ENCODE peak calls at places on chromosomes 3 and 15, in five cellular contexts. B is HCT116, M is SK-N-SH, C is IMR-90, I is kidney. V is an unnamed sample.

GRCh38 chr3:14876942-14877341 is 58.2 kb downstream of the FGD5 start:
- DNase-seq in B (no peak), M (peak; percentile 34), C (no peak), I (peak; percentile 93), V (no peak)

GRCh38 chr3:13054705-13055285 is 18.4 kb downstream of the IQSEC1 start:
- DNase-seq in B (no peak), M (no peak), C (no peak), I (no peak), V (no peak)

GRCh38 chr3:53765753-53766152 is 80.5 kb downstream of the CHDH start:
- DNase-seq in B (no peak), M (no peak), C (no peak), I (no peak), V (no peak)

GRCh38 chr15:34986326-34987181 is 1.5 kb downstream of the ZNF770 start:
- DNase-seq in B (no peak), M (no peak), C (no peak), I (no peak), V (no peak)

GRCh38 chr15:60370804-60371700 is 26.7 kb downstream of the ANXA2 start:
- DNase-seq in B (peak; percentile 97), M (no peak), C (peak; percentile 99), I (peak; percentile 88), V (no peak)

GRCh38 chr15:100124936-100125626 is 216.7 kb downstream of the ADAMTS17 start:
- DNase-seq in B (no peak), M (no peak), C (no peak), I (no peak), V (no peak)

GRCh38 chr3:64223809-64224570 is 1.3 kb downstream of the PRICKLE2 start:
- DNase-seq in B (no peak), M (no peak), C (peak; percentile 62), I (no peak), V (no peak)

GRCh38 chr15:33028495-33028894 is 166.0 kb downstream of the FMN1 start:
- DNase-seq in B (no peak), M (peak; percentile 21), C (peak; percentile 37), I (no peak), V (no peak)

GRCh38 chr3:149553781-149554451 is 79.4 kb downstream of the TM4SF4 start:
- DNase-seq in B (no peak), M (peak; percentile 37), C (peak; percentile 94), I (no peak), V (no peak)

GRCh38 chr3:135041586-135041985 is 246.5 kb downstream of the EPHB1 start:
- DNase-seq in B (no peak), M (no peak), C (peak; percentile 2), I (no peak), V (no peak)

GRCh38 chr3:46666471-46666845 is 27.0 kb downstream of the ALS2CL start:
- DNase-seq in B (no peak), M (peak; percentile 16), C (no peak), I (no peak), V (no peak)

GRCh38 chr15:67997996-67998395 is 56.1 kb upstream of the PIAS1 start:
- DNase-seq in B (no peak), M (no peak), C (peak; percentile 64), I (no peak), V (no peak)

GRCh38 chr15:40793216-40793989 is 13.5 kb upstream of the ZFYVE19 start:
- DNase-seq in B (peak; percentile 92), M (no peak), C (peak; percentile 98), I (no peak), V (no peak)

GRCh38 chr15:68501616-68502015 is 69.7 kb upstream of the ITGA11 start:
- DNase-seq in B (no peak), M (no peak), C (no peak), I (no peak), V (no peak)

GRCh38 chr15:62495670-62496328 is 330.7 kb upstream of the C2CD4B start:
- DNase-seq in B (no peak), M (peak; percentile 49), C (peak; percentile 94), I (no peak), V (no peak)

GRCh38 chr3:146513386-146514051 is 30.9 kb downstream of the PLSCR1 start:
- DNase-seq in B (no peak), M (no peak), C (peak; percentile 16), I (no peak), V (no peak)

GRCh38 chr15:78065284-78065872 is 12.1 kb downstream of the TBC1D2B start:
- DNase-seq in B (no peak), M (no peak), C (peak; percentile 99), I (peak; percentile 91), V (no peak)

GRCh38 chr15:70569718-70570231 is 193.6 kb downstream of the UACA start:
- DNase-seq in B (peak; percentile 44), M (no peak), C (peak; percentile 69), I (no peak), V (no peak)

GRCh38 chr3:112122870-112123269 is 10.2 kb downstream of the GCSAM start:
- DNase-seq in B (no peak), M (no peak), C (no peak), I (no peak), V (no peak)

GRCh38 chr3:42101048-42101447 is 9.9 kb downstream of the TRAK1 start:
- DNase-seq in B (no peak), M (no peak), C (peak; percentile 79), I (no peak), V (no peak)

GRCh38 chr15:67746022-67746421 is 79.3 kb upstream of the SKOR1 start:
- DNase-seq in B (no peak), M (no peak), C (peak; percentile 36), I (no peak), V (no peak)

GRCh38 chr15:88704791-88705768 is 66.3 kb downstream of the ISG20 start:
- DNase-seq in B (no peak), M (peak; percentile 72), C (no peak), I (no peak), V (peak; percentile 24)

GRCh38 chr15:88709960-88710715 is 71.3 kb downstream of the ISG20 start:
- DNase-seq in B (no peak), M (no peak), C (no peak), I (no peak), V (no peak)

GRCh38 chr15:88705769-88706165 is 67.0 kb downstream of the ISG20 start:
- DNase-seq in B (no peak), M (no peak), C (no peak), I (no peak), V (no peak)

GRCh38 chr15:88708256-88709054 is 69.6 kb downstream of the ISG20 start:
- DNase-seq in B (no peak), M (no peak), C (no peak), I (no peak), V (no peak)

GRCh38 chr15:88707766-88708165 is 69.0 kb downstream of the ISG20 start:
- DNase-seq in B (no peak), M (no peak), C (no peak), I (no peak), V (no peak)
- H3K9ac ChIP-seq in B (no peak overlapping the region), M (no peak overlapping the region), C (no peak overlapping the region), I (no peak overlapping the region), V (no peak overlapping the region)

DNA sequence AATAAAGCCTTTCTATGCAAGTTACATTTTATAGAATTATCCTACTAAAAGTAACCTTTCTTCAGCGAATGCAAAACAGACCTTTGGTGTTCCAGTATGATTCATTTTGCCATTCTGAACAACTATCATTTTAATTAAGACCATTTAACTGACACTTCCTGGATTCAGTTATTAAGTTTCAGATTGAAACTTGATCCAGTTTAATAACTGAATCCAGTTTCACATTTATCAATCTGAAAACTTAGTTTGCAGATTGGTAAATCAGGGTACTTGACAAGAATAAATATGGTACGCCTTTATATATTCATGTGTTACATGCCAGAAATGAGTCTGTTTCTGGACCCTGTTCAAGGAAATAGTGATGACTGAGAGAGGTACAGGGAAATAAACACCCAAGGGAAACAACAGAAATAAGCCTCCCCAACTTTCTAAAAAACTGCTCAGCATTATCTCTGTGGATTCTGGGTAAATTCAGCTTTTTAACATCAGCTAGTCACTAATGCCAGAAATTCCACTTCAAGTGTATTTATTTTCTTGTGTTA is 23.3 kb upstream of the NFKBIZ start:
- DNase-seq in B (no peak), M (no peak), C (peak; percentile 45), I (no peak), V (no peak)
- H3K9ac ChIP-seq in B (no peak overlapping the region), M (no peak overlapping the region), C (no peak overlapping the region), I (no peak overlapping the region), V (no peak overlapping the region)

GRCh38 chr3:60080648-60081047 is 1030.8 kb upstream of the CFAP20DC start:
- DNase-seq in B (no peak), M (no peak), C (no peak), I (no peak), V (no peak)

GRCh38 chr3:60073228-60073627 is 1023.4 kb upstream of the CFAP20DC start:
- DNase-seq in B (no peak), M (no peak), C (no peak), I (no peak), V (no peak)

GRCh38 chr3:60079076-60079475 is 1029.3 kb upstream of the CFAP20DC start:
- DNase-seq in B (no peak), M (no peak), C (no peak), I (no peak), V (no peak)

GRCh38 chr3:60073942-60074341 is 1024.1 kb upstream of the CFAP20DC start:
- DNase-seq in B (no peak), M (no peak), C (no peak), I (no peak), V (no peak)

GRCh38 chr3:60076307-60076706 is 1026.5 kb upstream of the CFAP20DC start:
- DNase-seq in B (no peak), M (no peak), C (no peak), I (no peak), V (no peak)
- H3K9ac ChIP-seq in B (no peak overlapping the region), M (no peak overlapping the region), C (no peak overlapping the region), I (no peak overlapping the region), V (no peak overlapping the region)

GRCh38 chr3:50632450-50632849 is 15.5 kb downstream of the MAPKAPK3 start:
- DNase-seq in B (no peak), M (peak; percentile 76), C (no peak), I (peak; percentile 65), V (no peak)

GRCh38 chr3:50630394-50630793 is 13.4 kb downstream of the MAPKAPK3 start:
- DNase-seq in B (no peak), M (no peak), C (no peak), I (no peak), V (no peak)

GRCh38 chr3:50635066-50635465 is 18.1 kb downstream of the MAPKAPK3 start:
- DNase-seq in B (no peak), M (no peak), C (no peak), I (no peak), V (no peak)

GRCh38 chr3:50630916-50631315 is 14.0 kb downstream of the MAPKAPK3 start:
- DNase-seq in B (no peak), M (no peak), C (no peak), I (no peak), V (no peak)

DNA sequence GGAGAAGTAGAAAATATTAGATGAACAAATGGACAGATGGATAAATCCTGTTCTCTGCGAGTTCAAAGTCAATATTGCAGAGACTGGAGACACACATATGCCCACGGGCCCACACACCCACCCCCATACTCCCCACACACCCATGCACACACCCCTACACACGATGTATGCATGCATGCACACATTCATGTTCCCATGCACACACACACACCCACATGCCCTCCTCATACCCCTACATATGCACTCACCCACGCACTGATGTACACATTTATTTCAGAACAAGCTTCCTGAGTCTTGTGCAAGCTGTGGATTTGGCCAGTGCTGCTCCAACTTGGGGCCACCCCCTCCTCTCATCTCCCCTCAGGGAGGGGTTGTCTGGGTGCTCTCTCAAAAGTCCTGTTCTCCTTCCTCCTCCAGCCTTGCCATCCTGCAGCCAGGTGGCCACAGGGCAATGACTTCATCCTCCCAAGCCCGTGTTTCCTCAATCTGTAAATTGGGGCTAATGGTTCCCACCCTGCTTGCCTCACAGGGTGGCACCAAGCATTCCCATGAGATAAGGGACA is 16.4 kb downstream of the MAPKAPK3 start:
- DNase-seq in B (no peak), M (no peak), C (no peak), I (no peak), V (no peak)
- H3K9ac ChIP-seq in B (no peak overlapping the region), M (no peak overlapping the region), C (no peak overlapping the region), I (no peak overlapping the region), V (peak overlapping the region; percentile 7)

V was measured in neuronal stem cell.